ENCODE peak calls at places on chromosome 12, in eight cellular contexts. H is neuronal stem cell, X is PC-3, D is esophagus squamous epithelium, Z is head of caudate nucleus, B is choroid plexus epithelial cell, Y is body of pancreas, Q is H54. M is an unnamed sample.

GRCh38 chr12:109445224-109445623 is 31.9 kb downstream of the KCTD10 start:
- DNase-seq in H (no peak), D (no peak), X (peak; percentile 68), Q (no peak), Y (no peak), B (peak; percentile 77), Z (no peak), M (no peak)

GRCh38 chr12:31220633-31221565 is 105.1 kb downstream of the SINHCAF start:
- DNase-seq in H (no peak), Q (no peak), X (no peak), Y (peak; percentile 16), B (peak; percentile 50), D (no peak), Z (no peak), M (no peak)

GRCh38 chr12:42284157-42284556 is 41.7 kb downstream of the ZCRB1 start:
- DNase-seq in Q (no peak), Y (no peak), H (no peak), X (no peak), B (no peak), Z (no peak), D (no peak), M (no peak)

GRCh38 chr12:109259545-109259895 is 49.6 kb downstream of the FOXN4 start:
- DNase-seq in D (no peak), Z (no peak), X (no peak), Y (no peak), H (no peak), B (no peak), Q (no peak), M (no peak)

GRCh38 chr12:105676694-105677093 is 346.2 kb downstream of the C12orf75 start:
- DNase-seq in X (no peak), H (no peak), D (no peak), B (no peak), Y (peak; percentile 61), Q (no peak), Z (no peak), M (no peak)

GRCh38 chr12:64318605-64319004 is 72.0 kb downstream of the C12orf56 start:
- DNase-seq in H (peak; percentile 8), Y (peak; percentile 2), X (no peak), Z (no peak), Q (no peak), D (no peak), B (peak; percentile 73), M (peak; percentile 65)

GRCh38 chr12:89663577-89664357 is 44.9 kb downstream of the ATP2B1 start:
- DNase-seq in D (no peak), Q (peak; percentile 12), B (peak; percentile 44), H (no peak), X (peak; percentile 66), Z (no peak), Y (no peak), M (no peak)

GRCh38 chr12:108564724-108565123 is 2.3 kb downstream of the ISCU start:
- DNase-seq in B (peak; percentile 23), X (no peak), Y (no peak), D (no peak), H (no peak), Z (no peak), Q (no peak), M (no peak)

GRCh38 chr12:105275997-105276760 is 40.2 kb upstream of the APPL2 start:
- DNase-seq in X (peak; percentile 21), Z (no peak), Q (no peak), B (no peak), Y (no peak), H (no peak), D (no peak), M (no peak)

GRCh38 chr12:115210533-115211252 is 526.7 kb upstream of the TBX3 start:
- DNase-seq in X (no peak), B (no peak), D (no peak), H (no peak), Y (no peak), Q (no peak), Z (no peak), M (no peak)

GRCh38 chr12:75705749-75706719 is 194.6 kb upstream of the KRR1 start:
- DNase-seq in B (peak; percentile 98), H (no peak), X (peak; percentile 21), Q (peak; percentile 33), Z (peak; percentile 6), Y (peak; percentile 49), D (no peak), M (no peak)

GRCh38 chr12:21725731-21726130 is 48.8 kb downstream of the KCNJ8 start:
- DNase-seq in H (no peak), B (no peak), X (peak; percentile 55), Z (no peak), Q (no peak), Y (no peak), D (no peak), M (no peak)

GRCh38 chr12:74334770-74335169 is 202.9 kb upstream of the ATXN7L3B start:
- DNase-seq in Q (no peak), H (no peak), D (no peak), X (peak; percentile 64), Z (no peak), B (peak; percentile 60), Y (no peak), M (no peak)

GRCh38 chr12:109461846-109462766 is 15.0 kb downstream of the KCTD10 start:
- DNase-seq in D (peak; percentile 20), Y (peak; percentile 71), H (no peak), Q (peak; percentile 69), X (peak; percentile 94), B (peak; percentile 98), Z (no peak), M (peak; percentile 29)

GRCh38 chr12:114013601-114014345 is 47.6 kb upstream of the RBM19 start:
- DNase-seq in H (peak; percentile 51), D (no peak), B (peak; percentile 14), Z (no peak), Y (no peak), X (peak; percentile 57), Q (no peak), M (peak; percentile 52)

GRCh38 chr12:95848575-95849388 is 10.0 kb upstream of the SNRPF start:
- DNase-seq in H (peak; percentile 29), Q (no peak), D (no peak), Z (no peak), X (peak; percentile 67), Y (peak; percentile 48), B (peak; percentile 63), M (no peak)

GRCh38 chr12:104279164-104279563 is 24.4 kb upstream of the EID3 start:
- DNase-seq in D (no peak), Y (no peak), H (no peak), B (no peak), X (peak; percentile 45), Q (no peak), Z (no peak), M (no peak)

GRCh38 chr12:58712981-58713380 is 207.3 kb downstream of the LRIG3 start:
- DNase-seq in Q (no peak), H (no peak), D (no peak), Y (no peak), B (no peak), X (no peak), Z (no peak), M (no peak)

GRCh38 chr12:40138526-40138925 is 32.6 kb upstream of the SLC2A13 start:
- DNase-seq in B (no peak), H (no peak), X (no peak), D (no peak), Q (no peak), Y (no peak), Z (no peak), M (no peak)

GRCh38 chr12:2813214-2813554 is 716 bp downstream of the ITFG2 start:
- DNase-seq in X (no peak), Q (no peak), B (no peak), Z (no peak), Y (no peak), D (no peak), H (no peak), M (no peak)

GRCh38 chr12:59453461-59453860 is 142.4 kb upstream of the SLC16A7 start:
- DNase-seq in D (no peak), Y (no peak), Q (no peak), X (no peak), B (no peak), Z (no peak), H (no peak), M (no peak)

GRCh38 chr12:93795352-93795751 is 118.2 kb downstream of the CRADD start:
- DNase-seq in Z (no peak), H (no peak), Q (no peak), Y (no peak), D (no peak), B (no peak), X (no peak), M (no peak)

GRCh38 chr12:5509557-5509956 is 77.6 kb downstream of the NTF3 start:
- DNase-seq in Z (no peak), Q (no peak), X (no peak), H (no peak), B (no peak), Y (no peak), D (no peak), M (no peak)

GRCh38 chr12:49912846-49913245 is 9.1 kb upstream of the FAIM2 start:
- DNase-seq in X (no peak), Q (no peak), Z (no peak), Y (no peak), B (no peak), H (no peak), D (no peak), M (no peak)

GRCh38 chr12:63307849-63308248 is 156.8 kb upstream of the AVPR1A start:
- DNase-seq in Q (no peak), B (no peak), Y (no peak), X (no peak), H (no peak), D (no peak), Z (no peak), M (no peak)

GRCh38 chr12:56040151-56040550 is 1.6 kb upstream of the RPS26 start:
- DNase-seq in Q (no peak), B (no peak), D (no peak), Z (no peak), X (no peak), H (no peak), Y (no peak), M (no peak)

GRCh38 chr12:106910202-106910601 is 45.5 kb upstream of the TMEM263 start:
- DNase-seq in X (no peak), Q (no peak), B (no peak), H (no peak), D (no peak), Z (no peak), Y (no peak), M (no peak)

GRCh38 chr12:124694846-124695497 is 127.6 kb upstream of the NCOR2 start:
- DNase-seq in Q (peak; percentile 88), D (no peak), H (no peak), X (no peak), Z (no peak), B (peak; percentile 73), Y (no peak), M (no peak)

GRCh38 chr12:5280091-5280490 is 151.8 kb upstream of the NTF3 start:
- DNase-seq in H (no peak), Y (no peak), D (no peak), Q (no peak), X (no peak), Z (no peak), B (no peak), M (no peak)

GRCh38 chr12:29309320-29309902 is 71.6 kb downstream of the ERGIC2 start:
- DNase-seq in B (peak; percentile 60), Q (no peak), D (no peak), H (no peak), Y (no peak), X (peak; percentile 73), Z (no peak), M (no peak)

GRCh38 chr12:8687846-8688601 is 9.8 kb upstream of the RIMKLB start:
- DNase-seq in Q (peak; percentile 74), Y (peak; percentile 34), B (peak; percentile 93), Z (peak; percentile 58), X (peak; percentile 11), H (no peak), D (no peak), M (no peak)

GRCh38 chr12:104877107-104877705 is 80.9 kb downstream of the SLC41A2 start:
- DNase-seq in Y (peak; percentile 39), D (no peak), Q (no peak), X (peak; percentile 72), Z (peak; percentile 11), H (no peak), B (peak; percentile 74), M (no peak)

GRCh38 chr12:124713041-124713435 is 145.6 kb upstream of the NCOR2 start:
- DNase-seq in D (no peak), X (no peak), B (no peak), Y (peak; percentile 73), Q (no peak), Z (no peak), H (no peak), M (no peak)

GRCh38 chr12:79236920-79237319 is 372.3 kb downstream of the SYT1 start:
- DNase-seq in D (no peak), X (no peak), H (no peak), Q (no peak), Z (no peak), Y (no peak), B (no peak), M (no peak)

M was measured in WTC11.